ENCODE peak calls at places on chromosomes 5 and 9, in seven cellular contexts. One of them, this sample, is unnamed. For H3K27me3, the result is how much of the 10 kb centered on the place peaks cover.

GRCh38 chr5:72166070-72166979 is 59.0 kb downstream of the MAP1B start:
- DNase-seq in right lobe of liver: peak
- DNase-seq in heart left ventricle: peak
- DNase-seq in AG04450: no peak
- DNase-seq in HepG2: no peak
- DNase-seq in H1: peak
- DNase-seq in cardiac muscle cell: peak
- DNase-seq in this sample: peak

GRCh38 chr5:66519626-66520025 is 76.6 kb upstream of the MAST4 start:
- DNase-seq in right lobe of liver: no peak
- DNase-seq in heart left ventricle: no peak
- DNase-seq in AG04450: no peak
- DNase-seq in HepG2: no peak
- DNase-seq in H1: no peak
- DNase-seq in cardiac muscle cell: no peak
- DNase-seq in this sample: peak

GRCh38 chr9:116154976-116155699 is 1.5 kb downstream of the PAPPA start:
- DNase-seq in right lobe of liver: no peak
- DNase-seq in heart left ventricle: no peak
- DNase-seq in AG04450: no peak
- DNase-seq in HepG2: no peak
- DNase-seq in H1: peak
- DNase-seq in cardiac muscle cell: no peak
- DNase-seq in this sample: no peak

GRCh38 chr9:38342532-38342931 is 50.0 kb upstream of the ALDH1B1 start:
- DNase-seq in right lobe of liver: no peak
- DNase-seq in heart left ventricle: no peak
- DNase-seq in AG04450: no peak
- DNase-seq in HepG2: no peak
- DNase-seq in H1: peak
- DNase-seq in cardiac muscle cell: no peak
- DNase-seq in this sample: no peak

GRCh38 chr5:174724484-174725260 is at the start of gene MSX2:
- DNase-seq in right lobe of liver: peak
- DNase-seq in heart left ventricle: peak
- DNase-seq in AG04450: peak
- DNase-seq in HepG2: no peak
- DNase-seq in H1: peak
- DNase-seq in cardiac muscle cell: peak
- DNase-seq in this sample: peak

GRCh38 chr9:6109986-6110385 is 94.6 kb upstream of the RANBP6 start:
- DNase-seq in right lobe of liver: no peak
- DNase-seq in heart left ventricle: no peak
- DNase-seq in AG04450: no peak
- DNase-seq in HepG2: no peak
- DNase-seq in H1: no peak
- DNase-seq in cardiac muscle cell: no peak
- DNase-seq in this sample: no peak

GRCh38 chr5:172506921-172507320 is 52.6 kb upstream of the SH3PXD2B start:
- DNase-seq in right lobe of liver: no peak
- DNase-seq in heart left ventricle: no peak
- DNase-seq in AG04450: no peak
- DNase-seq in HepG2: no peak
- DNase-seq in H1: peak
- DNase-seq in cardiac muscle cell: no peak
- DNase-seq in this sample: no peak

GRCh38 chr5:66713998-66714397 is 117.8 kb downstream of the MAST4 start:
- DNase-seq in right lobe of liver: no peak
- DNase-seq in heart left ventricle: no peak
- DNase-seq in AG04450: no peak
- DNase-seq in HepG2: no peak
- DNase-seq in H1: no peak
- DNase-seq in cardiac muscle cell: no peak
- DNase-seq in this sample: peak

GRCh38 chr5:9766581-9766980 is 136.4 kb upstream of the TAS2R1 start:
- DNase-seq in right lobe of liver: no peak
- DNase-seq in heart left ventricle: no peak
- DNase-seq in AG04450: no peak
- DNase-seq in HepG2: no peak
- DNase-seq in H1: no peak
- DNase-seq in cardiac muscle cell: no peak
- DNase-seq in this sample: peak

GRCh38 chr5:177957241-177957640 is 38.8 kb downstream of the PROP1 start:
- DNase-seq in right lobe of liver: no peak
- DNase-seq in heart left ventricle: no peak
- DNase-seq in AG04450: no peak
- DNase-seq in HepG2: no peak
- DNase-seq in H1: no peak
- DNase-seq in cardiac muscle cell: no peak
- DNase-seq in this sample: no peak

GRCh38 chr5:58056546-58056945 is 403.3 kb downstream of the PLK2 start:
- DNase-seq in right lobe of liver: no peak
- DNase-seq in heart left ventricle: no peak
- DNase-seq in AG04450: no peak
- DNase-seq in HepG2: no peak
- DNase-seq in H1: no peak
- DNase-seq in cardiac muscle cell: no peak
- DNase-seq in this sample: no peak

GRCh38 chr9:32525506-32525905 is 490 bp downstream of the RIGI start:
- DNase-seq in right lobe of liver: no peak
- DNase-seq in heart left ventricle: no peak
- DNase-seq in AG04450: no peak
- DNase-seq in HepG2: no peak
- DNase-seq in H1: no peak
- DNase-seq in cardiac muscle cell: no peak
- DNase-seq in this sample: peak

GRCh38 chr5:65480306-65480865 is 1.3 kb downstream of the ADAMTS6 start:
- DNase-seq in right lobe of liver: peak
- DNase-seq in heart left ventricle: peak
- DNase-seq in AG04450: peak
- DNase-seq in HepG2: peak
- DNase-seq in H1: no peak
- DNase-seq in cardiac muscle cell: peak
- DNase-seq in this sample: peak

GRCh38 chr9:92669527-92669889 is 423 bp downstream of the IPPK start:
- DNase-seq in right lobe of liver: peak
- DNase-seq in heart left ventricle: no peak
- DNase-seq in AG04450: no peak
- DNase-seq in HepG2: no peak
- DNase-seq in H1: peak
- DNase-seq in cardiac muscle cell: no peak
- DNase-seq in this sample: no peak

GRCh38 chr5:102014371-102014770 is 281.7 kb downstream of the SLCO4C1 start:
- DNase-seq in right lobe of liver: no peak
- DNase-seq in heart left ventricle: no peak
- DNase-seq in AG04450: no peak
- DNase-seq in HepG2: no peak
- DNase-seq in H1: no peak
- DNase-seq in cardiac muscle cell: no peak
- DNase-seq in this sample: no peak

GRCh38 chr9:99907208-99907532 is 716 bp downstream of the STX17 start:
- DNase-seq in right lobe of liver: no peak
- DNase-seq in heart left ventricle: no peak
- DNase-seq in AG04450: no peak
- DNase-seq in HepG2: no peak
- DNase-seq in H1: no peak
- DNase-seq in cardiac muscle cell: no peak
- DNase-seq in this sample: no peak

GRCh38 chr9:99905833-99906402 is 536 bp upstream of the STX17 start:
- DNase-seq in right lobe of liver: no peak
- DNase-seq in heart left ventricle: no peak
- DNase-seq in AG04450: no peak
- DNase-seq in HepG2: no peak
- DNase-seq in H1: no peak
- DNase-seq in cardiac muscle cell: no peak
- DNase-seq in this sample: peak

GRCh38 chr9:99911600-99911999 is 5.1 kb downstream of the STX17 start:
- DNase-seq in right lobe of liver: no peak
- DNase-seq in heart left ventricle: no peak
- DNase-seq in AG04450: no peak
- DNase-seq in HepG2: no peak
- DNase-seq in H1: no peak
- DNase-seq in cardiac muscle cell: no peak
- DNase-seq in this sample: no peak

GRCh38 chr9:99903393-99903792 is 3.1 kb upstream of the STX17 start:
- DNase-seq in right lobe of liver: no peak
- DNase-seq in heart left ventricle: no peak
- DNase-seq in AG04450: no peak
- DNase-seq in HepG2: no peak
- DNase-seq in H1: no peak
- DNase-seq in cardiac muscle cell: no peak
- DNase-seq in this sample: no peak

DNA sequence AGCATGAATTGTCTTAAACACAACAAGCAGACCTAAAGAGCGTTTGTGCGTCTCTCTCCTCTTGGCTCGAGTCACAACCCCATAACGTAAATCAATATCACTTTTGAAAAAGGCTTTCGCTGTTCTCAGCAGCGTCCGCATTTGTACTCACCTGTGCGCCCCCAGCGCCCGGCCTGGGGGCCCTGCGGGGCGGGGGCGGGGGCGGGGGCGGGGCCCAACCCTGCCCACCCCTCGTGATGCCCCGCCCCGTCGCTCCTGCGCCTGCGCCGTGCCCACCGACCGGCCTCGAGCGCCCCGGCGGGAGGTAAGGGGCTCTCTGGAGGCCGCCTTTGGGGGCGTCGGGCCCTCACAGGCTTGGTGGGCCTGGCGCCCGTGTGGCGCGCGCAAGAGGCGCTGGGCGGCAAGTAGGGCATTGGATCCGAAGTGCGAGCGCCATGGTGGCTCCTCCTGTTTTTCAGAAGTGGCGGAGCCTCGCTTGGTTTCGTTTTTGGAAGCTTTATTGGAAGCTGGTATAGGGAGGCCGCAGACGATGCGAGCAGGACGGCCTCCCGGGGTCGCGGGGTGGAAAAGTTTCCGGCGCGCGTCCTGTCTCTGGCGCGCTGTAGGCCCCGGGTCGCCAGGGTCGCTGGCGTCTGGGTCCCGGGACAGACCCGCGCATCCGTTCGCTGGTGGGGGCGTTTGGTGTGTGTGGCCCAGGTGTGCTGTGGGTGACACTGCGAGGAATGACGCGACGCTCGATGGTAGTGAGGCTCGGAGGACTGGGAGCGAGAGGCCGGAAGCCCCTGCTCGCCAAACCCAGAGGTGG is at the start of gene STX17:
- DNase-seq in right lobe of liver: peak
- DNase-seq in heart left ventricle: peak
- DNase-seq in AG04450: peak
- DNase-seq in HepG2: peak
- DNase-seq in H1: peak
- DNase-seq in cardiac muscle cell: peak
- DNase-seq in this sample: peak
- TF ChIP-seq CTCF in right lobe of liver: no peak
- TF ChIP-seq CTCF in heart left ventricle: peak
- TF ChIP-seq CTCF in AG04450: no peak
- TF ChIP-seq CTCF in HepG2: peak
- TF ChIP-seq CTCF in H1: no peak
- TF ChIP-seq CTCF in cardiac muscle cell: no peak
- TF ChIP-seq CTCF in this sample: peak

GRCh38 chr9:117704024-117704575 is at the start of gene TLR4:
- DNase-seq in right lobe of liver: peak
- DNase-seq in heart left ventricle: peak
- DNase-seq in AG04450: no peak
- DNase-seq in HepG2: no peak
- DNase-seq in H1: no peak
- DNase-seq in cardiac muscle cell: no peak
- DNase-seq in this sample: peak
- H3K4me3 ChIP-seq in right lobe of liver: peak
- H3K4me3 ChIP-seq in heart left ventricle: peak
- H3K4me3 ChIP-seq in AG04450: no peak
- H3K4me3 ChIP-seq in HepG2: no peak
- H3K4me3 ChIP-seq in H1: no peak
- H3K4me3 ChIP-seq in cardiac muscle cell: no peak
- H3K4me3 ChIP-seq in this sample: no peak

GRCh38 chr5:77630246-77631165 is 8.0 kb downstream of the OTP start:
- DNase-seq in right lobe of liver: peak
- DNase-seq in heart left ventricle: no peak
- DNase-seq in AG04450: no peak
- DNase-seq in HepG2: peak
- DNase-seq in H1: peak
- DNase-seq in cardiac muscle cell: peak
- DNase-seq in this sample: no peak

GRCh38 chr5:77629553-77630245 is 8.8 kb downstream of the OTP start:
- DNase-seq in right lobe of liver: no peak
- DNase-seq in heart left ventricle: no peak
- DNase-seq in AG04450: no peak
- DNase-seq in HepG2: no peak
- DNase-seq in H1: peak
- DNase-seq in cardiac muscle cell: no peak
- DNase-seq in this sample: no peak

GRCh38 chr5:77631166-77631582 is 7.3 kb downstream of the OTP start:
- DNase-seq in right lobe of liver: no peak
- DNase-seq in heart left ventricle: no peak
- DNase-seq in AG04450: no peak
- DNase-seq in HepG2: no peak
- DNase-seq in H1: no peak
- DNase-seq in cardiac muscle cell: no peak
- DNase-seq in this sample: no peak

GRCh38 chr5:77628840-77629552 is 9.5 kb downstream of the OTP start:
- DNase-seq in right lobe of liver: no peak
- DNase-seq in heart left ventricle: no peak
- DNase-seq in AG04450: no peak
- DNase-seq in HepG2: no peak
- DNase-seq in H1: peak
- DNase-seq in cardiac muscle cell: no peak
- DNase-seq in this sample: no peak

DNA sequence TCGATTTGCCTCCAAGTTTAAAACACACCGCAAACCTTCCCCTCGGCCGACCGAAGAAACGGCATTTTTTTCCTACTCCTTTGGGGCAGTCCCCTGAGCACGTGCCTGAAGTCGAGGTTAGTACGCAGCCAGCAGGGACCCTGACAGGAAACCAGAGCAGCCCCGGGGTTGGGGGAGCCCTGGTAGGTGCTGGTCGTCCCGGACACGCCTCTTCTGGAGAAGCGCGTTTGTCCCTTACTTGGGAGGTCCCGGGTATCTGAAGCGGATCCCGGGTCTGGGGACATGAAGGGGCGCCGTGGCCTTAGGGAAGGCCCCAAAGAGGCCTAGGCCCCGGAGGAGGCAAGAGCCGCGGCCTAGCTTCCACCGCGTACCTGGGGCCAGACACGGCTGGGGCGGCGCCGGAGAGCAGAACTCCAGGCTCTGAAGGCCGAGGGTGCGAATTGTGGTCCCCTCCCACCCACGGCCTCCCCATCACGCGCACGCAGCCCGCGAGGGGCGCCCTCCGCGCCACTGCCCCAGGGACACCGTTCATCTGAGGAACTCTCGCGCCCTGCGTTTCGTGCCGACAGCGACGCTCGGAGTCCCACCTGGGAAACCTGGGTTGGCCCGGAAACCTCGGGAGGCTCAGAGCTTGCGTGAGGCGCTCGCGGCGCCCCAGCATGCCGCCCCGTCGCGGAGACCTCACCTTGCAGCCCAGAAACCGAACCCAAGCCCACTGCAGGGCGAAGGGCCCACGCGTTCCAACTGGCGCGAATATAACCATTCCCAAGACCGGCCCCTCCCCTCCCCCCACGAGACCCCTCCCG is 10.4 kb downstream of the OTP start:
- DNase-seq in right lobe of liver: no peak
- DNase-seq in heart left ventricle: no peak
- DNase-seq in AG04450: no peak
- DNase-seq in HepG2: no peak
- DNase-seq in H1: peak
- DNase-seq in cardiac muscle cell: no peak
- DNase-seq in this sample: no peak
- H3K27me3 ChIP-seq in right lobe of liver: under half
- H3K27me3 ChIP-seq in heart left ventricle: half or more
- H3K27me3 ChIP-seq in AG04450: half or more
- H3K27me3 ChIP-seq in HepG2: under half
- H3K27me3 ChIP-seq in H1: half or more
- H3K27me3 ChIP-seq in cardiac muscle cell: half or more
- H3K27me3 ChIP-seq in this sample: under half

GRCh38 chr5:28648108-28648507 is 1609.7 kb upstream of the CDH9 start:
- DNase-seq in right lobe of liver: no peak
- DNase-seq in heart left ventricle: no peak
- DNase-seq in AG04450: no peak
- DNase-seq in HepG2: peak
- DNase-seq in H1: no peak
- DNase-seq in cardiac muscle cell: no peak
- DNase-seq in this sample: peak
- TF ChIP-seq CTCF in right lobe of liver: no peak
- TF ChIP-seq CTCF in heart left ventricle: no peak
- TF ChIP-seq CTCF in AG04450: no peak
- TF ChIP-seq CTCF in HepG2: no peak
- TF ChIP-seq CTCF in H1: no peak
- TF ChIP-seq CTCF in cardiac muscle cell: no peak
- TF ChIP-seq CTCF in this sample: no peak

This sample was measured in bronchial epithelial cell.